ENCODE peak calls at places on chromosome 20, in five cellular contexts. One of them, this sample, is unnamed.

GRCh38 chr20:40960521-40960956 is 68.1 kb upstream of the TOP1 start:
- DNase-seq in neural progenitor cell: no peak
- DNase-seq in GM23248: peak; percentile 85
- DNase-seq in naive thymus-derived CD4-positive, alpha-beta T cell: no peak
- DNase-seq in esophagus squamous epithelium: no peak
- DNase-seq in this sample: peak; percentile 61

GRCh38 chr20:5722927-5723326 is 27.3 kb upstream of the SHLD1 start:
- DNase-seq in neural progenitor cell: no peak
- DNase-seq in GM23248: no peak
- DNase-seq in naive thymus-derived CD4-positive, alpha-beta T cell: no peak
- DNase-seq in esophagus squamous epithelium: no peak
- DNase-seq in this sample: no peak

GRCh38 chr20:31758991-31759390 is 19.9 kb downstream of the TPX2 start:
- DNase-seq in neural progenitor cell: no peak
- DNase-seq in GM23248: no peak
- DNase-seq in naive thymus-derived CD4-positive, alpha-beta T cell: no peak
- DNase-seq in esophagus squamous epithelium: no peak
- DNase-seq in this sample: peak; percentile 7

GRCh38 chr20:24778585-24779031 is 170.5 kb upstream of the CST7 start:
- DNase-seq in neural progenitor cell: no peak
- DNase-seq in GM23248: no peak
- DNase-seq in naive thymus-derived CD4-positive, alpha-beta T cell: no peak
- DNase-seq in esophagus squamous epithelium: no peak
- DNase-seq in this sample: no peak

GRCh38 chr20:1579488-1579887 is 22.0 kb upstream of the SIRPD start:
- DNase-seq in neural progenitor cell: no peak
- DNase-seq in GM23248: no peak
- DNase-seq in naive thymus-derived CD4-positive, alpha-beta T cell: no peak
- DNase-seq in esophagus squamous epithelium: no peak
- DNase-seq in this sample: no peak

GRCh38 chr20:53922901-53923314 is 147.5 kb downstream of the BCAS1 start:
- DNase-seq in neural progenitor cell: no peak
- DNase-seq in GM23248: peak; percentile 64
- DNase-seq in naive thymus-derived CD4-positive, alpha-beta T cell: no peak
- DNase-seq in esophagus squamous epithelium: no peak
- DNase-seq in this sample: peak; percentile 55

GRCh38 chr20:63833776-63834544 is 2.9 kb upstream of the ZBTB46 start:
- DNase-seq in neural progenitor cell: no peak
- DNase-seq in GM23248: no peak
- DNase-seq in naive thymus-derived CD4-positive, alpha-beta T cell: no peak
- DNase-seq in esophagus squamous epithelium: no peak
- DNase-seq in this sample: no peak

GRCh38 chr20:64115171-64115911 is 8.0 kb upstream of the NPBWR2 start:
- DNase-seq in neural progenitor cell: no peak
- DNase-seq in GM23248: no peak
- DNase-seq in naive thymus-derived CD4-positive, alpha-beta T cell: no peak
- DNase-seq in esophagus squamous epithelium: no peak
- DNase-seq in this sample: no peak

GRCh38 chr20:23264545-23264944 is 86.0 kb upstream of the NXT1 start:
- DNase-seq in neural progenitor cell: no peak
- DNase-seq in GM23248: no peak
- DNase-seq in naive thymus-derived CD4-positive, alpha-beta T cell: no peak
- DNase-seq in esophagus squamous epithelium: no peak
- DNase-seq in this sample: no peak

GRCh38 chr20:49132995-49133451 is 55.1 kb downstream of the STAU1 start:
- DNase-seq in neural progenitor cell: peak; percentile 74
- DNase-seq in GM23248: peak; percentile 84
- DNase-seq in naive thymus-derived CD4-positive, alpha-beta T cell: no peak
- DNase-seq in esophagus squamous epithelium: no peak
- DNase-seq in this sample: peak; percentile 81

GRCh38 chr20:13356591-13356990 is 135.5 kb downstream of the ISM1 start:
- DNase-seq in neural progenitor cell: no peak
- DNase-seq in GM23248: no peak
- DNase-seq in naive thymus-derived CD4-positive, alpha-beta T cell: no peak
- DNase-seq in esophagus squamous epithelium: no peak
- DNase-seq in this sample: no peak

GRCh38 chr20:54276577-54277169 is 68.8 kb downstream of the PFDN4 start:
- DNase-seq in neural progenitor cell: no peak
- DNase-seq in GM23248: no peak
- DNase-seq in naive thymus-derived CD4-positive, alpha-beta T cell: no peak
- DNase-seq in esophagus squamous epithelium: no peak
- DNase-seq in this sample: no peak

GRCh38 chr20:44704551-44704971 is 10.6 kb upstream of the CCN5 start:
- DNase-seq in neural progenitor cell: no peak
- DNase-seq in GM23248: peak; percentile 77
- DNase-seq in naive thymus-derived CD4-positive, alpha-beta T cell: no peak
- DNase-seq in esophagus squamous epithelium: no peak
- DNase-seq in this sample: peak; percentile 84

GRCh38 chr20:31919756-31920155 is 32.1 kb downstream of the PDRG1 start:
- DNase-seq in neural progenitor cell: no peak
- DNase-seq in GM23248: no peak
- DNase-seq in naive thymus-derived CD4-positive, alpha-beta T cell: no peak
- DNase-seq in esophagus squamous epithelium: no peak
- DNase-seq in this sample: no peak

GRCh38 chr20:38286586-38287502 is 17.1 kb upstream of the BPI start:
- DNase-seq in neural progenitor cell: no peak
- DNase-seq in GM23248: no peak
- DNase-seq in naive thymus-derived CD4-positive, alpha-beta T cell: no peak
- DNase-seq in esophagus squamous epithelium: no peak
- DNase-seq in this sample: no peak

GRCh38 chr20:37827605-37828004 is 75.3 kb upstream of the VSTM2L start:
- DNase-seq in neural progenitor cell: no peak
- DNase-seq in GM23248: no peak
- DNase-seq in naive thymus-derived CD4-positive, alpha-beta T cell: no peak
- DNase-seq in esophagus squamous epithelium: no peak
- DNase-seq in this sample: no peak

GRCh38 chr20:8309638-8310037 is 177.6 kb downstream of the PLCB1 start:
- DNase-seq in neural progenitor cell: peak; percentile 79
- DNase-seq in GM23248: peak; percentile 40
- DNase-seq in naive thymus-derived CD4-positive, alpha-beta T cell: no peak
- DNase-seq in esophagus squamous epithelium: no peak
- DNase-seq in this sample: peak; percentile 46

GRCh38 chr20:9241232-9241692 is 172.4 kb downstream of the PLCB4 start:
- DNase-seq in neural progenitor cell: no peak
- DNase-seq in GM23248: peak; percentile 63
- DNase-seq in naive thymus-derived CD4-positive, alpha-beta T cell: no peak
- DNase-seq in esophagus squamous epithelium: no peak
- DNase-seq in this sample: peak; percentile 93

GRCh38 chr20:47487175-47487917 is 14.3 kb upstream of the NCOA3 start:
- DNase-seq in neural progenitor cell: no peak
- DNase-seq in GM23248: no peak
- DNase-seq in naive thymus-derived CD4-positive, alpha-beta T cell: no peak
- DNase-seq in esophagus squamous epithelium: no peak
- DNase-seq in this sample: no peak

GRCh38 chr20:58018590-58018989 is 209.9 kb downstream of the ANKRD60 start:
- DNase-seq in neural progenitor cell: no peak
- DNase-seq in GM23248: no peak
- DNase-seq in naive thymus-derived CD4-positive, alpha-beta T cell: no peak
- DNase-seq in esophagus squamous epithelium: no peak
- DNase-seq in this sample: no peak

GRCh38 chr20:58016779-58017178 is 211.7 kb downstream of the ANKRD60 start:
- DNase-seq in neural progenitor cell: no peak
- DNase-seq in GM23248: no peak
- DNase-seq in naive thymus-derived CD4-positive, alpha-beta T cell: no peak
- DNase-seq in esophagus squamous epithelium: no peak
- DNase-seq in this sample: no peak

GRCh38 chr20:58019027-58019849 is 209.2 kb downstream of the ANKRD60 start:
- DNase-seq in neural progenitor cell: no peak
- DNase-seq in GM23248: peak; percentile 94
- DNase-seq in naive thymus-derived CD4-positive, alpha-beta T cell: no peak
- DNase-seq in esophagus squamous epithelium: no peak
- DNase-seq in this sample: peak; percentile 75

GRCh38 chr20:58017970-58018530 is 210.4 kb downstream of the ANKRD60 start:
- DNase-seq in neural progenitor cell: no peak
- DNase-seq in GM23248: no peak
- DNase-seq in naive thymus-derived CD4-positive, alpha-beta T cell: no peak
- DNase-seq in esophagus squamous epithelium: no peak
- DNase-seq in this sample: no peak

GRCh38 chr20:58017237-58017969 is 211.1 kb downstream of the ANKRD60 start:
- DNase-seq in neural progenitor cell: no peak
- DNase-seq in GM23248: peak; percentile 96
- DNase-seq in naive thymus-derived CD4-positive, alpha-beta T cell: no peak
- DNase-seq in esophagus squamous epithelium: no peak
- DNase-seq in this sample: peak; percentile 74
- H3K4me3 ChIP-seq in neural progenitor cell: no peak overlapping the region
- H3K4me3 ChIP-seq in GM23248: peak overlapping the region; percentile 50
- H3K4me3 ChIP-seq in naive thymus-derived CD4-positive, alpha-beta T cell: no peak overlapping the region
- H3K4me3 ChIP-seq in esophagus squamous epithelium: no peak overlapping the region
- H3K4me3 ChIP-seq in this sample: no peak overlapping the region

GRCh38 chr20:51542033-51542893 is at the start of gene NFATC2:
- DNase-seq in neural progenitor cell: peak; percentile 79
- DNase-seq in GM23248: no peak
- DNase-seq in naive thymus-derived CD4-positive, alpha-beta T cell: peak; percentile 41
- DNase-seq in esophagus squamous epithelium: no peak
- DNase-seq in this sample: no peak

GRCh38 chr20:51536116-51537069 is 6.1 kb downstream of the NFATC2 start:
- DNase-seq in neural progenitor cell: no peak
- DNase-seq in GM23248: no peak
- DNase-seq in naive thymus-derived CD4-positive, alpha-beta T cell: no peak
- DNase-seq in esophagus squamous epithelium: no peak
- DNase-seq in this sample: no peak

GRCh38 chr20:51541189-51542032 is 1.1 kb downstream of the NFATC2 start:
- DNase-seq in neural progenitor cell: peak; percentile 69
- DNase-seq in GM23248: peak; percentile 32
- DNase-seq in naive thymus-derived CD4-positive, alpha-beta T cell: peak; percentile 46
- DNase-seq in esophagus squamous epithelium: no peak
- DNase-seq in this sample: peak; percentile 78

GRCh38 chr20:51542894-51543788 is 622 bp upstream of the NFATC2 start:
- DNase-seq in neural progenitor cell: no peak
- DNase-seq in GM23248: no peak
- DNase-seq in naive thymus-derived CD4-positive, alpha-beta T cell: no peak
- DNase-seq in esophagus squamous epithelium: no peak
- DNase-seq in this sample: no peak

GRCh38 chr20:51540585-51540984 is 1.9 kb downstream of the NFATC2 start:
- DNase-seq in neural progenitor cell: no peak
- DNase-seq in GM23248: no peak
- DNase-seq in naive thymus-derived CD4-positive, alpha-beta T cell: no peak
- DNase-seq in esophagus squamous epithelium: no peak
- DNase-seq in this sample: no peak
- H3K4me3 ChIP-seq in neural progenitor cell: no peak overlapping the region
- H3K4me3 ChIP-seq in GM23248: no peak overlapping the region
- H3K4me3 ChIP-seq in naive thymus-derived CD4-positive, alpha-beta T cell: peak overlapping the region; percentile 68
- H3K4me3 ChIP-seq in esophagus squamous epithelium: no peak overlapping the region
- H3K4me3 ChIP-seq in this sample: no peak overlapping the region

DNA sequence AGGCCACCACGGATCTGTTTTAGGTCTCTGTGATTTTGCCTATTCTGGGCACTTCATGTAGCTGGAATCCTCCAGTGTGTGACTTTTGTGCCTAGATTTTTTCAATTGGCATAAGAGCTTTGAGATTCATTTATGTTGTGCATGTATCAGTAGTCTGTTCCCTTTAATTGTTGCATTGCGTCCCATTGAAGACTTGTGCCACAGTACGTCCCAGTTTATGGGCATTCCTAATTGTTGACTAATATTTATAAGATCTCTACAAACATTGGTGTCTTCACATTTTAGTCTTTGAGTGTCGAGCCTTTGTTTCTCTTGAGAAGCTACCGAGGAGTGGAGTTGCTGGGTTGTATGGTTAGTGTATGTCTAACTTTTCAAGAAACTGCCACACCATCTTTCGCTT is 704 bp upstream of the FAM210B start:
- DNase-seq in neural progenitor cell: no peak
- DNase-seq in GM23248: peak; percentile 51
- DNase-seq in naive thymus-derived CD4-positive, alpha-beta T cell: no peak
- DNase-seq in esophagus squamous epithelium: no peak
- DNase-seq in this sample: peak; percentile 32
- H3K4me3 ChIP-seq in neural progenitor cell: peak overlapping the region; percentile 18
- H3K4me3 ChIP-seq in GM23248: peak overlapping the region; percentile 82
- H3K4me3 ChIP-seq in naive thymus-derived CD4-positive, alpha-beta T cell: no peak overlapping the region
- H3K4me3 ChIP-seq in esophagus squamous epithelium: peak overlapping the region; percentile 69
- H3K4me3 ChIP-seq in this sample: peak overlapping the region; percentile 52

GRCh38 chr20:17895641-17896246 is 72.8 kb downstream of the SNX5 start:
- DNase-seq in neural progenitor cell: no peak
- DNase-seq in GM23248: peak; percentile 89
- DNase-seq in naive thymus-derived CD4-positive, alpha-beta T cell: no peak
- DNase-seq in esophagus squamous epithelium: no peak
- DNase-seq in this sample: peak; percentile 46
- H3K4me3 ChIP-seq in neural progenitor cell: no peak overlapping the region
- H3K4me3 ChIP-seq in GM23248: peak overlapping the region; percentile 70
- H3K4me3 ChIP-seq in naive thymus-derived CD4-positive, alpha-beta T cell: no peak overlapping the region
- H3K4me3 ChIP-seq in esophagus squamous epithelium: peak overlapping the region; percentile 19
- H3K4me3 ChIP-seq in this sample: peak overlapping the region; percentile 55

GRCh38 chr20:62776692-62777527 is 19.4 kb upstream of the MRGBP start:
- DNase-seq in neural progenitor cell: no peak
- DNase-seq in GM23248: no peak
- DNase-seq in naive thymus-derived CD4-positive, alpha-beta T cell: no peak
- DNase-seq in esophagus squamous epithelium: no peak
- DNase-seq in this sample: no peak
- H3K4me3 ChIP-seq in neural progenitor cell: no peak overlapping the region
- H3K4me3 ChIP-seq in GM23248: no peak overlapping the region
- H3K4me3 ChIP-seq in naive thymus-derived CD4-positive, alpha-beta T cell: peak overlapping the region; percentile 49
- H3K4me3 ChIP-seq in esophagus squamous epithelium: no peak overlapping the region
- H3K4me3 ChIP-seq in this sample: no peak overlapping the region

GRCh38 chr20:17586250-17586649 is 16.4 kb downstream of the DSTN start:
- DNase-seq in neural progenitor cell: no peak
- DNase-seq in GM23248: no peak
- DNase-seq in naive thymus-derived CD4-positive, alpha-beta T cell: no peak
- DNase-seq in esophagus squamous epithelium: no peak
- DNase-seq in this sample: no peak

GRCh38 chr20:17587148-17587547 is 17.3 kb downstream of the DSTN start:
- DNase-seq in neural progenitor cell: no peak
- DNase-seq in GM23248: no peak
- DNase-seq in naive thymus-derived CD4-positive, alpha-beta T cell: no peak
- DNase-seq in esophagus squamous epithelium: no peak
- DNase-seq in this sample: no peak

GRCh38 chr20:17590245-17590644 is 20.4 kb downstream of the DSTN start:
- DNase-seq in neural progenitor cell: no peak
- DNase-seq in GM23248: no peak
- DNase-seq in naive thymus-derived CD4-positive, alpha-beta T cell: no peak
- DNase-seq in esophagus squamous epithelium: no peak
- DNase-seq in this sample: no peak

GRCh38 chr20:17587831-17588230 is 18.0 kb downstream of the DSTN start:
- DNase-seq in neural progenitor cell: no peak
- DNase-seq in GM23248: no peak
- DNase-seq in naive thymus-derived CD4-positive, alpha-beta T cell: no peak
- DNase-seq in esophagus squamous epithelium: no peak
- DNase-seq in this sample: no peak

DNA sequence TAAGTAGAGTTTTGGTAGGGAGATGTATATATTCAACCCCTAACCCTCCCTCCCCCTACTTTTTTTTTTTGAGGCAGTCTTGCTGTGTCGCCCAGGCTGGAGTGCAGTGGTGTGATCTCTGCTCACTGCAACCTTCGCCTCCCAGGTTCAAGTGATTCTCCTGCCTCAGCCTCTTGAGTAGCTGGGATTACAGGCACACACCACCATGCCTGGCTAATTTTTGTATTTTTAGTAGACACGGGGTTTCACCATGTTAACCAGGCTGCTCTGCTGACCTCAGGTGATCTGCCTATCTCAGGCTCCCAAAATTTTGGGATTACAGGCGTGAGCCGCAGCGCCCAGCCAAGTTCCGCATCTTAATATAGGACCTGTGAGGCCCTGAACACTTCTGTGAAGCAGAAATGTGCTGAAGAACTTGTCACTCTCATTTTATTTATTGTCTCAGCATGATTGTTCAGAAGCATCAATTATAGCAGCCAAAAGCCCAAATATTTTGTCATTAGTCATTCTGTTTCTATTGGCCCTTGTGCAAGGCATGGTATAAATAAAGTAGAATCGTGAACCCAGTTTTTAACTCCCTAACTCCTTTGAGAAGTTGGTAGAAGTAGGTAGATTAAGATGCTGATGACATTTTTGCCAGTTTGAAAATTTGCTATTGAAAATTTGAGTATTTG is 19.4 kb downstream of the DSTN start:
- DNase-seq in neural progenitor cell: no peak
- DNase-seq in GM23248: peak; percentile 66
- DNase-seq in naive thymus-derived CD4-positive, alpha-beta T cell: no peak
- DNase-seq in esophagus squamous epithelium: no peak
- DNase-seq in this sample: peak; percentile 25
- H3K4me3 ChIP-seq in neural progenitor cell: no peak overlapping the region
- H3K4me3 ChIP-seq in GM23248: no peak overlapping the region
- H3K4me3 ChIP-seq in naive thymus-derived CD4-positive, alpha-beta T cell: no peak overlapping the region
- H3K4me3 ChIP-seq in esophagus squamous epithelium: peak overlapping the region; percentile 3
- H3K4me3 ChIP-seq in this sample: no peak overlapping the region

This sample was measured in AG10803.